ENCODE peak calls at places on chromosomes 1 and 21, in six cellular contexts. One of them, this sample, is unnamed.

GRCh38 chr1:242651817-242652216 is 127.3 kb upstream of the PLD5 start:
- DNase-seq in coronary artery: no peak
- DNase-seq in neural progenitor cell: peak
- DNase-seq in upper lobe of right lung: no peak
- DNase-seq in uterus: no peak
- DNase-seq in tibial nerve: no peak
- DNase-seq in this sample: peak

GRCh38 chr1:198220428-198220827 is 63.6 kb downstream of the NEK7 start:
- DNase-seq in coronary artery: no peak
- DNase-seq in neural progenitor cell: no peak
- DNase-seq in upper lobe of right lung: no peak
- DNase-seq in uterus: no peak
- DNase-seq in tibial nerve: no peak
- DNase-seq in this sample: no peak

GRCh38 chr1:22256213-22256512 is 113.3 kb upstream of the WNT4 start:
- DNase-seq in coronary artery: no peak
- DNase-seq in neural progenitor cell: no peak
- DNase-seq in upper lobe of right lung: no peak
- DNase-seq in uterus: no peak
- DNase-seq in tibial nerve: no peak
- DNase-seq in this sample: no peak

GRCh38 chr1:94143809-94144176 is 22.8 kb upstream of the ABCA4 start:
- DNase-seq in coronary artery: no peak
- DNase-seq in neural progenitor cell: no peak
- DNase-seq in upper lobe of right lung: no peak
- DNase-seq in uterus: no peak
- DNase-seq in tibial nerve: no peak
- DNase-seq in this sample: no peak

GRCh38 chr1:64961923-64962322 is 4.4 kb downstream of the JAK1 start:
- DNase-seq in coronary artery: no peak
- DNase-seq in neural progenitor cell: no peak
- DNase-seq in upper lobe of right lung: no peak
- DNase-seq in uterus: no peak
- DNase-seq in tibial nerve: no peak
- DNase-seq in this sample: no peak

GRCh38 chr1:32361674-32362473 is 411 bp downstream of the FAM229A start:
- DNase-seq in coronary artery: peak
- DNase-seq in neural progenitor cell: peak
- DNase-seq in upper lobe of right lung: peak
- DNase-seq in uterus: peak
- DNase-seq in tibial nerve: peak
- DNase-seq in this sample: no peak

GRCh38 chr21:39610705-39611104 is 2.0 kb upstream of the B3GALT5 start:
- DNase-seq in coronary artery: no peak
- DNase-seq in neural progenitor cell: peak
- DNase-seq in upper lobe of right lung: no peak
- DNase-seq in uterus: no peak
- DNase-seq in tibial nerve: no peak
- DNase-seq in this sample: no peak

GRCh38 chr1:53390261-53390660 is 62.4 kb upstream of the LRP8 start:
- DNase-seq in coronary artery: no peak
- DNase-seq in neural progenitor cell: no peak
- DNase-seq in upper lobe of right lung: no peak
- DNase-seq in uterus: no peak
- DNase-seq in tibial nerve: peak
- DNase-seq in this sample: peak

GRCh38 chr1:62528015-62528414 is 69.3 kb upstream of the ANGPTL3 start:
- DNase-seq in coronary artery: no peak
- DNase-seq in neural progenitor cell: no peak
- DNase-seq in upper lobe of right lung: no peak
- DNase-seq in uterus: no peak
- DNase-seq in tibial nerve: no peak
- DNase-seq in this sample: peak

GRCh38 chr1:199151634-199152429 is 513.0 kb downstream of the PTPRC start:
- DNase-seq in coronary artery: no peak
- DNase-seq in neural progenitor cell: no peak
- DNase-seq in upper lobe of right lung: no peak
- DNase-seq in uterus: no peak
- DNase-seq in tibial nerve: no peak
- DNase-seq in this sample: peak

GRCh38 chr1:7539772-7540175 is 231.3 kb upstream of the VAMP3 start:
- DNase-seq in coronary artery: no peak
- DNase-seq in neural progenitor cell: peak
- DNase-seq in upper lobe of right lung: peak
- DNase-seq in uterus: no peak
- DNase-seq in tibial nerve: no peak
- DNase-seq in this sample: peak

GRCh38 chr1:213600879-213601278 is 386.9 kb upstream of the PROX1 start:
- DNase-seq in coronary artery: no peak
- DNase-seq in neural progenitor cell: no peak
- DNase-seq in upper lobe of right lung: no peak
- DNase-seq in uterus: no peak
- DNase-seq in tibial nerve: no peak
- DNase-seq in this sample: no peak

GRCh38 chr1:115088871-115089442 is 346 bp downstream of the TSPAN2 start:
- DNase-seq in coronary artery: no peak
- DNase-seq in neural progenitor cell: no peak
- DNase-seq in upper lobe of right lung: no peak
- DNase-seq in uterus: no peak
- DNase-seq in tibial nerve: no peak
- DNase-seq in this sample: no peak

GRCh38 chr21:16279658-16280581 is 550.1 kb downstream of the USP25 start:
- DNase-seq in coronary artery: peak
- DNase-seq in neural progenitor cell: peak
- DNase-seq in upper lobe of right lung: no peak
- DNase-seq in uterus: peak
- DNase-seq in tibial nerve: peak
- DNase-seq in this sample: no peak

GRCh38 chr1:195345149-195345548 is 1263.1 kb downstream of the KCNT2 start:
- DNase-seq in coronary artery: no peak
- DNase-seq in neural progenitor cell: peak
- DNase-seq in upper lobe of right lung: peak
- DNase-seq in uterus: no peak
- DNase-seq in tibial nerve: no peak
- DNase-seq in this sample: no peak

GRCh38 chr1:83998205-83998598 is 730 bp downstream of the TTLL7 start:
- DNase-seq in coronary artery: no peak
- DNase-seq in neural progenitor cell: no peak
- DNase-seq in upper lobe of right lung: no peak
- DNase-seq in uterus: peak
- DNase-seq in tibial nerve: no peak
- DNase-seq in this sample: no peak

GRCh38 chr1:211198880-211199279 is 60.3 kb upstream of the RCOR3 start:
- DNase-seq in coronary artery: no peak
- DNase-seq in neural progenitor cell: no peak
- DNase-seq in upper lobe of right lung: no peak
- DNase-seq in uterus: no peak
- DNase-seq in tibial nerve: no peak
- DNase-seq in this sample: no peak

GRCh38 chr1:89114662-89115061 is 11.3 kb downstream of the GBP2 start:
- DNase-seq in coronary artery: no peak
- DNase-seq in neural progenitor cell: no peak
- DNase-seq in upper lobe of right lung: no peak
- DNase-seq in uterus: no peak
- DNase-seq in tibial nerve: no peak
- DNase-seq in this sample: no peak

GRCh38 chr1:71861022-71861421 is 421.3 kb downstream of the NEGR1 start:
- DNase-seq in coronary artery: no peak
- DNase-seq in neural progenitor cell: no peak
- DNase-seq in upper lobe of right lung: no peak
- DNase-seq in uterus: no peak
- DNase-seq in tibial nerve: no peak
- DNase-seq in this sample: no peak

GRCh38 chr21:18350216-18350615 is 53.4 kb downstream of the TMPRSS15 start:
- DNase-seq in coronary artery: no peak
- DNase-seq in neural progenitor cell: no peak
- DNase-seq in upper lobe of right lung: no peak
- DNase-seq in uterus: no peak
- DNase-seq in tibial nerve: no peak
- DNase-seq in this sample: no peak

GRCh38 chr1:117673405-117673804 is 67.6 kb downstream of the TENT5C start:
- DNase-seq in coronary artery: no peak
- DNase-seq in neural progenitor cell: no peak
- DNase-seq in upper lobe of right lung: no peak
- DNase-seq in uterus: no peak
- DNase-seq in tibial nerve: no peak
- DNase-seq in this sample: no peak

GRCh38 chr1:117672756-117673155 is 66.9 kb downstream of the TENT5C start:
- DNase-seq in coronary artery: peak
- DNase-seq in neural progenitor cell: no peak
- DNase-seq in upper lobe of right lung: no peak
- DNase-seq in uterus: no peak
- DNase-seq in tibial nerve: no peak
- DNase-seq in this sample: no peak

GRCh38 chr1:117669572-117669971 is 63.7 kb downstream of the TENT5C start:
- DNase-seq in coronary artery: peak
- DNase-seq in neural progenitor cell: no peak
- DNase-seq in upper lobe of right lung: no peak
- DNase-seq in uterus: no peak
- DNase-seq in tibial nerve: no peak
- DNase-seq in this sample: no peak

GRCh38 chr1:117670996-117671780 is 65.3 kb downstream of the TENT5C start:
- DNase-seq in coronary artery: peak
- DNase-seq in neural progenitor cell: no peak
- DNase-seq in upper lobe of right lung: no peak
- DNase-seq in uterus: no peak
- DNase-seq in tibial nerve: no peak
- DNase-seq in this sample: no peak

GRCh38 chr1:117671781-117672501 is 66.1 kb downstream of the TENT5C start:
- DNase-seq in coronary artery: peak
- DNase-seq in neural progenitor cell: peak
- DNase-seq in upper lobe of right lung: peak
- DNase-seq in uterus: peak
- DNase-seq in tibial nerve: peak
- DNase-seq in this sample: no peak
- TF ChIP-seq CTCF in coronary artery: no peak
- TF ChIP-seq CTCF in neural progenitor cell: peak
- TF ChIP-seq CTCF in upper lobe of right lung: peak
- TF ChIP-seq CTCF in uterus: peak
- TF ChIP-seq CTCF in tibial nerve: no peak
- TF ChIP-seq CTCF in this sample: no peak

DNA sequence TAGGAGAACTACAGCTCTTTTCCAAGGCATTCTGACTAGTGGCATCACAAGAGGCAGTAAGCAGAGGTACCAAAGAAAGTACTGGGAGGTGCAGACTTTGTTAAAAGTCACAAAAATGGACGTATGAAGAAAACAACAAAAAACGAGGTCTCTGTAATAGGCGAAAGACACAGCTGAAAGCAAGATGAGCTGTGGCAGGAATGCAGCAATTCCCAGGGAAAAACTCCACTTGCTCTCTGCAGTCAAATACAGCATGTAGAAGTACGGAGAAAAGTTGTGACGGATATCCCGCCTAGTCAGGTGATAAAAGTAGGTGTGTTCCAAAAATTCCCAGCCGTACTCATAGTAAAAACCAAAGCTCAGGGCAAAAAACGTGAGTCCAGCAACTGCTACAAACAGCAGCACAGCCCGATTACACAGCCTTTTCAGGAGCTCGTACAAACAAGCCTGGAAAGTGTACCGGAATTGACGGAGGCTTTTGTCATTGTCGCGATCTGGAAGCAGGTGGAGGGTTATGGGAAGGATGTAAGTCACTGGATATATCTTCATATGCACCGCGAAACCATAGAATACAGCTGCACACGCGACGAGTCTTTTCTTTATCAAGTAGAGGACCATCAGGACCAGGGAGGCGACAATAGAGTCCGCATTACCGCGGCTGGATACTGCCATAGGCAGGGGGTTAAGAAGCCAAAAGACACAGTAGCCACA is 978 bp downstream of the PIGM start:
- DNase-seq in coronary artery: no peak
- DNase-seq in neural progenitor cell: peak
- DNase-seq in upper lobe of right lung: no peak
- DNase-seq in uterus: no peak
- DNase-seq in tibial nerve: no peak
- DNase-seq in this sample: peak
- H3K4me3 ChIP-seq in coronary artery: peak
- H3K4me3 ChIP-seq in neural progenitor cell: peak
- H3K4me3 ChIP-seq in upper lobe of right lung: peak
- H3K4me3 ChIP-seq in uterus: peak
- H3K4me3 ChIP-seq in tibial nerve: peak
- H3K4me3 ChIP-seq in this sample: peak

GRCh38 chr1:226868726-226869125 is 1.7 kb upstream of the PSEN2 start:
- DNase-seq in coronary artery: no peak
- DNase-seq in neural progenitor cell: no peak
- DNase-seq in upper lobe of right lung: no peak
- DNase-seq in uterus: no peak
- DNase-seq in tibial nerve: no peak
- DNase-seq in this sample: no peak

GRCh38 chr1:226871047-226871365 is 590 bp downstream of the PSEN2 start:
- DNase-seq in coronary artery: no peak
- DNase-seq in neural progenitor cell: no peak
- DNase-seq in upper lobe of right lung: no peak
- DNase-seq in uterus: peak
- DNase-seq in tibial nerve: no peak
- DNase-seq in this sample: no peak

GRCh38 chr1:226870026-226870322 is 442 bp upstream of the PSEN2 start:
- DNase-seq in coronary artery: no peak
- DNase-seq in neural progenitor cell: no peak
- DNase-seq in upper lobe of right lung: no peak
- DNase-seq in uterus: no peak
- DNase-seq in tibial nerve: peak
- DNase-seq in this sample: no peak

GRCh38 chr1:226871636-226872327 is 1.4 kb downstream of the PSEN2 start:
- DNase-seq in coronary artery: no peak
- DNase-seq in neural progenitor cell: peak
- DNase-seq in upper lobe of right lung: no peak
- DNase-seq in uterus: no peak
- DNase-seq in tibial nerve: no peak
- DNase-seq in this sample: no peak

GRCh38 chr1:226870323-226871046 is at the start of gene PSEN2:
- DNase-seq in coronary artery: peak
- DNase-seq in neural progenitor cell: peak
- DNase-seq in upper lobe of right lung: peak
- DNase-seq in uterus: peak
- DNase-seq in tibial nerve: no peak
- DNase-seq in this sample: peak
- TF ChIP-seq CTCF in coronary artery: no peak
- TF ChIP-seq CTCF in neural progenitor cell: peak
- TF ChIP-seq CTCF in upper lobe of right lung: peak
- TF ChIP-seq CTCF in uterus: peak
- TF ChIP-seq CTCF in tibial nerve: no peak
- TF ChIP-seq CTCF in this sample: peak

DNA sequence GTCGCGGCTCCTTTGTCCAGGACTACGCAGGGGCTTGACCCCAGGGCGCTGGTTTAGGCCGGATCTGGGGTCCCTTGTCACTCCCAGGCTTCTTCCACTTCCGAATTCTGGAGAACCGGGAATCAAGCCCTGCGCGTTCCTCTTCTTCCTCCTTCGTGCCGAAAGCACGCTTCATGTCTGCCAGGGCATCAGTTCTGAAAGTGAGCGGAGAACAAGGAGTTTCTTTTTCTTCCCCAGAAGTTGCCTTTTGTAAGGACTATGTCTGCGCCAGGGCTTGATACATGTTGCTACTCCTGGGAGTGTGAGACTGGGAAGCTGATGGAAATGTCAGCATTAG is 196.0 kb upstream of the LMO4 start:
- DNase-seq in coronary artery: no peak
- DNase-seq in neural progenitor cell: no peak
- DNase-seq in upper lobe of right lung: no peak
- DNase-seq in uterus: no peak
- DNase-seq in tibial nerve: no peak
- DNase-seq in this sample: no peak
- H3K4me3 ChIP-seq in coronary artery: peak
- H3K4me3 ChIP-seq in neural progenitor cell: no peak
- H3K4me3 ChIP-seq in upper lobe of right lung: peak
- H3K4me3 ChIP-seq in uterus: peak
- H3K4me3 ChIP-seq in tibial nerve: peak
- H3K4me3 ChIP-seq in this sample: no peak

GRCh38 chr1:200365897-200366426 is 43.9 kb downstream of the ZNF281 start:
- DNase-seq in coronary artery: no peak
- DNase-seq in neural progenitor cell: no peak
- DNase-seq in upper lobe of right lung: no peak
- DNase-seq in uterus: no peak
- DNase-seq in tibial nerve: no peak
- DNase-seq in this sample: no peak
- TF ChIP-seq CTCF in coronary artery: no peak
- TF ChIP-seq CTCF in neural progenitor cell: peak
- TF ChIP-seq CTCF in upper lobe of right lung: no peak
- TF ChIP-seq CTCF in uterus: no peak
- TF ChIP-seq CTCF in tibial nerve: no peak
- TF ChIP-seq CTCF in this sample: peak